ENCODE peak calls at places on chromosomes 16 and 17, in six cellular contexts. Z, X, H, O, C and A are unnamed samples.

GRCh38 chr17:32007463-32008298 is 498 bp downstream of the LRRC37B start:
- DNase-seq in Z (peak), X (peak), H (no peak), O (peak), C (no peak), A (no peak)

GRCh38 chr17:31787857-31788570 is 71.0 kb downstream of the COPRS start:
- DNase-seq in Z (no peak), X (peak), H (no peak), O (peak), C (no peak), A (peak)

GRCh38 chr17:79791354-79792123 is 5.3 kb downstream of the CBX8 start:
- DNase-seq in Z (peak), X (no peak), H (no peak), O (no peak), C (peak), A (no peak)

GRCh38 chr17:7219434-7219811 is 213 bp downstream of the DLG4 start:
- DNase-seq in Z (no peak), X (no peak), H (no peak), O (no peak), C (no peak), A (no peak)

GRCh38 chr16:82300374-82300936 is 130.4 kb upstream of the MPHOSPH6 start:
- DNase-seq in Z (no peak), X (no peak), H (no peak), O (no peak), C (no peak), A (no peak)

GRCh38 chr17:7959503-7960253 is 27.7 kb downstream of the CNTROB start:
- DNase-seq in Z (no peak), X (no peak), H (no peak), O (peak), C (no peak), A (no peak)

GRCh38 chr17:550776-551175 is 163.9 kb downstream of the VPS53 start:
- DNase-seq in Z (no peak), X (no peak), H (no peak), O (no peak), C (no peak), A (no peak)

GRCh38 chr16:53518550-53519416 is 15.8 kb upstream of the AKTIP start:
- DNase-seq in Z (no peak), X (no peak), H (no peak), O (no peak), C (no peak), A (no peak)

GRCh38 chr16:21100447-21100846 is 50.2 kb downstream of the DNAH3 start:
- DNase-seq in Z (no peak), X (peak), H (no peak), O (peak), C (no peak), A (no peak)

GRCh38 chr17:14873996-14874395 is 391.1 kb downstream of the PMP22 start:
- DNase-seq in Z (no peak), X (no peak), H (no peak), O (no peak), C (no peak), A (no peak)

GRCh38 chr17:15502315-15503112 is 35.1 kb upstream of the CDRT4 start:
- DNase-seq in Z (peak), X (peak), H (peak), O (peak), C (peak), A (peak)

GRCh38 chr17:11278186-11278983 is 37.4 kb downstream of the SHISA6 start:
- DNase-seq in Z (no peak), X (no peak), H (no peak), O (no peak), C (no peak), A (no peak)

GRCh38 chr16:66878067-66878466 is 2.2 kb upstream of the PDP2 start:
- DNase-seq in Z (no peak), X (no peak), H (no peak), O (no peak), C (no peak), A (no peak)

GRCh38 chr16:9868606-9869149 is 313.6 kb downstream of the GRIN2A start:
- DNase-seq in Z (no peak), X (no peak), H (no peak), O (no peak), C (no peak), A (no peak)

GRCh38 chr17:60230358-60230757 is 80.6 kb downstream of the CA4 start:
- DNase-seq in Z (no peak), X (no peak), H (no peak), O (no peak), C (no peak), A (no peak)

GRCh38 chr16:71339481-71340171 is 18.9 kb upstream of the CALB2 start:
- DNase-seq in Z (no peak), X (no peak), H (no peak), O (no peak), C (no peak), A (no peak)

GRCh38 chr16:69365901-69366300 is 14.3 kb upstream of the TMED6 start:
- DNase-seq in Z (no peak), X (no peak), H (no peak), O (no peak), C (no peak), A (no peak)

GRCh38 chr17:68489919-68490318 is 22.3 kb upstream of the PRKAR1A start:
- DNase-seq in Z (no peak), X (no peak), H (no peak), O (no peak), C (no peak), A (no peak)

GRCh38 chr17:40458851-40459482 is 15.7 kb downstream of the IGFBP4 start:
- DNase-seq in Z (no peak), X (peak), H (no peak), O (peak), C (no peak), A (no peak)

GRCh38 chr17:82098939-82099765 is 1.1 kb upstream of the FASN start:
- DNase-seq in Z (peak), X (no peak), H (no peak), O (no peak), C (no peak), A (no peak)

GRCh38 chr16:53456625-53457024 is 22.4 kb downstream of the RBL2 start:
- DNase-seq in Z (no peak), X (no peak), H (no peak), O (no peak), C (no peak), A (no peak)

GRCh38 chr17:42422958-42423712 is at the start of gene CAVIN1:
- DNase-seq in Z (peak), X (peak), H (peak), O (peak), C (peak), A (peak)

GRCh38 chr17:6591599-6592158 is 35.3 kb upstream of the PITPNM3 start:
- DNase-seq in Z (no peak), X (peak), H (no peak), O (peak), C (no peak), A (no peak)

GRCh38 chr16:64687089-64687488 is 434.8 kb downstream of the CDH11 start:
- DNase-seq in Z (no peak), X (no peak), H (no peak), O (no peak), C (no peak), A (no peak)

GRCh38 chr17:79892457-79893236 is 53.4 kb upstream of the CBX4 start:
- DNase-seq in Z (no peak), X (no peak), H (peak), O (no peak), C (no peak), A (no peak)

GRCh38 chr17:53490447-53490968 is 332.2 kb upstream of the KIF2B start:
- DNase-seq in Z (no peak), X (no peak), H (no peak), O (no peak), C (no peak), A (no peak)

GRCh38 chr16:321532-321931 is 31.0 kb downstream of the AXIN1 start:
- DNase-seq in Z (no peak), X (no peak), H (no peak), O (no peak), C (no peak), A (no peak)

GRCh38 chr16:22195695-22196558 is 10.2 kb upstream of the EEF2K start:
- DNase-seq in Z (peak), X (peak), H (peak), O (peak), C (peak), A (peak)

GRCh38 chr16:2482181-2483107 is 7.5 kb downstream of the TBC1D24 start:
- DNase-seq in Z (no peak), X (no peak), H (peak), O (peak), C (no peak), A (no peak)

GRCh38 chr17:74454197-74455024 is 12.0 kb upstream of the CD300A start:
- DNase-seq in Z (peak), X (no peak), H (no peak), O (peak), C (peak), A (peak)

GRCh38 chr16:21033707-21034106 is 116.9 kb downstream of the DNAH3 start:
- DNase-seq in Z (no peak), X (no peak), H (no peak), O (no peak), C (no peak), A (no peak)

GRCh38 chr16:27240948-27241531 is 27.5 kb downstream of the NSMCE1 start:
- DNase-seq in Z (no peak), X (no peak), H (no peak), O (peak), C (no peak), A (peak)

GRCh38 chr17:54029196-54029595 is 206.5 kb downstream of the KIF2B start:
- DNase-seq in Z (no peak), X (no peak), H (no peak), O (no peak), C (no peak), A (no peak)

GRCh38 chr16:1470543-1471251 is 4.1 kb downstream of the CLCN7 start:
- DNase-seq in Z (no peak), X (no peak), H (no peak), O (no peak), C (no peak), A (no peak)

GRCh38 chr17:78421084-78421533 is 42.7 kb downstream of the PGS1 start:
- DNase-seq in Z (no peak), X (no peak), H (no peak), O (no peak), C (no peak), A (no peak)

GRCh38 chr17:78421534-78422266 is 43.3 kb downstream of the PGS1 start:
- DNase-seq in Z (peak), X (peak), H (peak), O (peak), C (peak), A (peak)

GRCh38 chr17:78422872-78423588 is 44.6 kb downstream of the PGS1 start:
- DNase-seq in Z (no peak), X (no peak), H (no peak), O (no peak), C (no peak), A (no peak)

GRCh38 chr17:78423961-78424747 is 45.7 kb downstream of the PGS1 start:
- DNase-seq in Z (no peak), X (no peak), H (no peak), O (peak), C (no peak), A (no peak)

GRCh38 chr17:78422267-78422605 is 43.8 kb downstream of the PGS1 start:
- DNase-seq in Z (no peak), X (no peak), H (no peak), O (no peak), C (no peak), A (no peak)
- TF ChIP-seq CTCF in Z (peak), X (no peak), H (no peak), O (no peak), C (peak), A (no peak)

DNA sequence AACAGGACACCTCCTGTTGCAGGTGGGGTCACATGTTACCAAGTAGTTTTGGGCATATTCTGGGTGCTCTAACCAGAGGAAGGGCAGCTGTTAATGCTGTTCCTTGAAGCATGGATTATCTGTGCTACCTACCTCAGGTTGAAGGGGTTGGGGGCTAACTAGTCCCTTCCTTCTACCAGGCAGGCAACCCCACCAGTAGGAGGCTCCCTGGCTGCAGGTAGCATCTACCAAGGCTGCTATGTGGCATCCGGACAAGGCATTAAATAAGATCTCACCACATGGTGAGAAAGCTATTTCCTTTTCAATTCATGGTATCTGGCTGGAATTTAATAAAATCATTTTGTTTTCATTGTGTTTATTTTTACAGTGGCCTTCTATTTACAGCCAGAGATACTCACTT is 62.5 kb downstream of the CACNG3 start:
- DNase-seq in Z (no peak), X (no peak), H (no peak), O (no peak), C (no peak), A (no peak)
- TF ChIP-seq CTCF in Z (no peak), X (no peak), H (no peak), O (no peak), C (no peak), A (no peak)

GRCh38 chr17:9818760-9819159 is 3.1 kb downstream of the GSG1L2 start:
- DNase-seq in Z (no peak), X (no peak), H (no peak), O (no peak), C (no peak), A (no peak)

GRCh38 chr17:9824094-9824493 is 1.6 kb upstream of the GLP2R start:
- DNase-seq in Z (no peak), X (peak), H (no peak), O (no peak), C (no peak), A (no peak)

GRCh38 chr17:9824797-9825338 is 856 bp upstream of the GLP2R start:
- DNase-seq in Z (no peak), X (no peak), H (no peak), O (no peak), C (no peak), A (no peak)

GRCh38 chr17:9825751-9826150 is at the start of gene GLP2R:
- DNase-seq in Z (no peak), X (no peak), H (no peak), O (no peak), C (no peak), A (no peak)

DNA sequence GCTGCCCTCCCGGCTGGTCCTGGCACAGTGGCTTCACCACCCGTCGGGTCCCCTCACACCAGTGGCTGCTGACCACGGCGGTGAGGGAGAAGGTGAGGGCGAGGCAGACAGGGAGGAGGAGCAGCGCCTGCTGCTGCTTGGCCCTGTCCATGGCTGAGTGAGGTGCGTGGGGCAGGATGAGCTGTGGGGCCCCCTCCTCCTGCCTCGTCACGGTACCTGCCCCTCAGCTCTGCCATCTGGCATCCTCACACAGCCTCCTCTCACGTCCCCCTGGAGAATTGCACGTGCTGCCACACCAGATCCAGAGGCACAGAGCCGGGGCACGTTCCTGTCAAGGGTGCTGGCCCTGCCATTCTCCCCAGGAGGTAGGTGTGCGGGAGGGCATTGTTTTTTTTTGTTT is at the start of gene GSG1L2:
- DNase-seq in Z (no peak), X (no peak), H (no peak), O (no peak), C (no peak), A (no peak)
- TF ChIP-seq CTCF in Z (no peak), X (no peak), H (no peak), O (no peak), C (no peak), A (no peak)

DNA sequence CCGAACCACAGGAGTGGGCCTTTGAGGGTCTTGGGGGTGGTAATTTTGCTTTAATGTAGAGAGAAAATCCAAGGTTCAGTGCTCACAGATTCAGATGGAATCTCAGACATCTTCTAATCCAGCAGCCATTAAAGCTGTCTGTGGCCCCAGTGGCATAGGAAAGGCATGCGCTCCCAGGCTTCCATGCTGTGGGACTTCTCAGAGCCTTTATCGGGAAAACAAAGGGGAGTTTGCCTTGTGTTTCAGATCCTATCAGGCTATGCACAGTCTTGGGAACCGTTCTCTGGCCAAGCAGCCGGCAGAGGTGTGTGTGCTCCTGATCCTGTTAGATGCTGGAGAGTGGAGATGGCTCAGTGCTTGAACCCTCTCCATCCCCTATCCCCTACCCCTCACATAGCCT is 7.8 kb downstream of the ADGRG1 start:
- DNase-seq in Z (no peak), X (no peak), H (no peak), O (no peak), C (no peak), A (no peak)
- TF ChIP-seq CTCF in Z (no peak), X (no peak), H (no peak), O (no peak), C (no peak), A (no peak)

DNA sequence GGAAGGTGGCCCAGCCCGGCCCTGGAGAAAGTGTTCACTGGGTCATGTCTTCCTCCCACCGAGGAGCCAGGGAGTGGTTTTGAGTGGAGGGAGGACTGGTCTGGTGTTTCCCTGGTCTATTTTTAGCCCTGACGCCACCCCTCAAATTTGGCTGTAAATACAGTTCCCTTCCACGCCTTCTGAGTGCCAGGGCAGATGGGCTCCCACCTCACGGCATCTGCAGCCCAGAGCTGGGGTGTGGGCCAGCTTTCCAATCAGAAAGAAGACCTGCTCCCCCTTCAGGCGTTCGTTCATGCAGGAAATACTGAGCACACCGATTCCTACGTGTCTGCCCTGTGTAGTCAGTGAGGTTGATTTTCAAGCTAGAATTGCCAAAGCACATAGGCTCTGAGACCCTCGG is 53.7 kb downstream of the SNX20 start:
- DNase-seq in Z (no peak), X (no peak), H (no peak), O (peak), C (peak), A (no peak)
- TF ChIP-seq CTCF in Z (no peak), X (no peak), H (peak), O (peak), C (peak), A (no peak)